ENCODE peak calls at places on chromosome 1, in four cellular contexts. N is GM20000, W is anterior cingulate cortex, H is foreskin keratinocyte. B is an unnamed sample.

GRCh38 chr1:3564921-3565831 is 46.1 kb downstream of the MEGF6 start:
- DNase-seq in N (peak; percentile 87), W (no peak), H (no peak), B (no peak)

GRCh38 chr1:1510912-1511532 is 940 bp upstream of the ATAD3A start:
- DNase-seq in N (peak; percentile 21), W (no peak), H (no peak), B (no peak)

GRCh38 chr1:2636733-2637132 is 3.9 kb upstream of the MMEL1 start:
- DNase-seq in N (no peak), W (no peak), H (peak; percentile 17), B (no peak)

GRCh38 chr1:36199934-36200741 is 24.1 kb upstream of the THRAP3 start:
- DNase-seq in N (peak; percentile 0), W (peak; percentile 32), H (peak; percentile 28), B (no peak)

GRCh38 chr1:51621841-51622454 is 5.1 kb downstream of the OSBPL9 start:
- DNase-seq in N (no peak), W (no peak), H (no peak), B (no peak)

GRCh38 chr1:207393610-207394009 is 60.5 kb upstream of the CR2 start:
- DNase-seq in N (no peak), W (no peak), H (peak; percentile 92), B (no peak)

GRCh38 chr1:21821385-21822019 is 9.4 kb downstream of the LDLRAD2 start:
- DNase-seq in N (no peak), W (no peak), H (no peak), B (no peak)

GRCh38 chr1:13930151-13930550 is 230.2 kb downstream of the PRDM2 start:
- DNase-seq in N (peak; percentile 41), W (no peak), H (no peak), B (no peak)

GRCh38 chr1:63885899-63886298 is 112.1 kb downstream of the ROR1 start:
- DNase-seq in N (no peak), W (no peak), H (no peak), B (no peak)

GRCh38 chr1:26122988-26123973 is 11.7 kb downstream of the PDIK1L start:
- DNase-seq in N (no peak), W (no peak), H (peak; percentile 69), B (no peak)

GRCh38 chr1:197922070-197922390 is 4.9 kb downstream of the LHX9 start:
- DNase-seq in N (no peak), W (no peak), H (no peak), B (no peak)

GRCh38 chr1:186494832-186495271 is 33.9 kb upstream of the PDC start:
- DNase-seq in N (no peak), W (no peak), H (peak; percentile 90), B (no peak)

GRCh38 chr1:23169727-23170335 is 1.2 kb upstream of the LUZP1 start:
- DNase-seq in N (peak; percentile 49), W (peak; percentile 67), H (peak; percentile 71), B (no peak)

GRCh38 chr1:234770924-234771540 is 161.1 kb upstream of the IRF2BP2 start:
- DNase-seq in N (no peak), W (no peak), H (no peak), B (no peak)

GRCh38 chr1:74522143-74522542 is 9.7 kb upstream of the LRRC53 start:
- DNase-seq in N (no peak), W (no peak), H (no peak), B (no peak)

GRCh38 chr1:111467805-111468716 is 5.7 kb upstream of the C1orf162 start:
- DNase-seq in N (no peak), W (no peak), H (no peak), B (no peak)

GRCh38 chr1:40030528-40031135 is 9.9 kb upstream of the CAP1 start:
- DNase-seq in N (no peak), W (no peak), H (no peak), B (no peak)

GRCh38 chr1:176102243-176102642 is 104.8 kb downstream of the COP1 start:
- DNase-seq in N (no peak), W (no peak), H (no peak), B (no peak)

GRCh38 chr1:20149601-20150325 is 10.6 kb downstream of the PLA2G2F start:
- DNase-seq in N (no peak), W (no peak), H (no peak), B (no peak)

GRCh38 chr1:113804421-113805255 is 7.6 kb downstream of the RSBN1 start:
- DNase-seq in N (no peak), W (no peak), H (no peak), B (no peak)

GRCh38 chr1:227388214-227388613 is 69.9 kb upstream of the CDC42BPA start:
- DNase-seq in N (no peak), W (no peak), H (no peak), B (no peak)

GRCh38 chr1:197918815-197919522 is 1.8 kb downstream of the LHX9 start:
- DNase-seq in N (no peak), W (no peak), H (no peak), B (no peak)

GRCh38 chr1:55694297-55694696 is 479.1 kb upstream of the USP24 start:
- DNase-seq in N (no peak), W (no peak), H (peak; percentile 3), B (no peak)

GRCh38 chr1:162145280-162145965 is 75.9 kb downstream of the NOS1AP start:
- DNase-seq in N (no peak), W (no peak), H (no peak), B (no peak)

B was measured in putamen.